ENCODE peak calls at places on chromosomes 13 and 19, in four cellular contexts. D is breast epithelium, C is IMR-90, W is testis. S is an unnamed sample. For H3K4me1, the result is how much of the 10 kb centered on the place peaks cover.

GRCh38 chr13:74074723-74075122 is 59.5 kb downstream of the KLF12 start:
- DNase-seq in D (no peak), C (peak), W (no peak), S (no peak)

GRCh38 chr19:34667349-34668076 is 9.4 kb downstream of the SCGB2B2 start:
- DNase-seq in D (no peak), C (peak), W (no peak), S (no peak)

GRCh38 chr13:28022848-28023518 is 34.5 kb upstream of the URAD start:
- DNase-seq in D (no peak), C (peak), W (peak), S (no peak)

GRCh38 chr19:19459099-19459498 is 53.6 kb downstream of the GATAD2A start:
- DNase-seq in D (no peak), C (peak), W (no peak), S (no peak)

GRCh38 chr13:108877300-108877699 is 247.9 kb downstream of the MYO16 start:
- DNase-seq in D (no peak), C (peak), W (no peak), S (no peak)

GRCh38 chr19:40208602-40209001 is 9.6 kb downstream of the TTC9B start:
- DNase-seq in D (no peak), C (no peak), W (no peak), S (no peak)

GRCh38 chr13:111153977-111154332 is 38.8 kb downstream of the ARHGEF7 start:
- DNase-seq in D (no peak), C (no peak), W (peak), S (no peak)

GRCh38 chr13:20826301-20826700 is 52.5 kb upstream of the EEF1AKMT1 start:
- DNase-seq in D (no peak), C (no peak), W (no peak), S (no peak)

GRCh38 chr19:3796358-3796757 is 10.2 kb upstream of the MATK start:
- DNase-seq in D (no peak), C (no peak), W (no peak), S (no peak)

GRCh38 chr19:3481241-3482090 is 1.1 kb upstream of the SMIM24 start:
- DNase-seq in D (no peak), C (no peak), W (no peak), S (no peak)

GRCh38 chr19:2213799-2214198 is 22.3 kb downstream of the PLEKHJ1 start:
- DNase-seq in D (no peak), C (no peak), W (no peak), S (no peak)

GRCh38 chr19:6076675-6077463 is 33.4 kb downstream of the RFX2 start:
- DNase-seq in D (no peak), C (peak), W (no peak), S (no peak)

GRCh38 chr13:59409651-59410200 is 754.0 kb downstream of the DIAPH3 start:
- DNase-seq in D (no peak), C (no peak), W (no peak), S (no peak)

GRCh38 chr13:48232420-48233096 is 448 bp upstream of the ITM2B start:
- DNase-seq in D (no peak), C (no peak), W (no peak), S (no peak)

GRCh38 chr13:28574617-28575142 is 79.8 kb upstream of the FLT1 start:
- DNase-seq in D (no peak), C (peak), W (no peak), S (no peak)

GRCh38 chr19:3494051-3494450 is 6.4 kb downstream of the DOHH start:
- DNase-seq in D (no peak), C (no peak), W (peak), S (no peak)

GRCh38 chr13:40024962-40025714 is 369.7 kb downstream of the COG6 start:
- DNase-seq in D (no peak), C (no peak), W (no peak), S (no peak)

GRCh38 chr13:31195616-31196015 is 4.2 kb upstream of the B3GLCT start:
- DNase-seq in D (no peak), C (no peak), W (no peak), S (no peak)

GRCh38 chr13:76148926-76149325 is 512.8 kb downstream of the LMO7 start:
- DNase-seq in D (no peak), C (peak), W (no peak), S (no peak)

GRCh38 chr13:99371956-99372355 is 64.8 kb upstream of the GPR183 start:
- DNase-seq in D (no peak), C (no peak), W (no peak), S (peak)

GRCh38 chr19:1042689-1043511 is 3.0 kb downstream of the ABCA7 start:
- DNase-seq in D (no peak), C (no peak), W (no peak), S (no peak)

GRCh38 chr19:4555657-4556561 is 3.6 kb downstream of the SEMA6B start:
- DNase-seq in D (no peak), C (no peak), W (peak), S (no peak)

GRCh38 chr13:46961719-46962118 is 64.9 kb upstream of the HTR2A start:
- DNase-seq in D (no peak), C (peak), W (no peak), S (no peak)

GRCh38 chr19:13844130-13844631 is 32.8 kb upstream of the NANOS3 start:
- DNase-seq in D (no peak), C (no peak), W (no peak), S (no peak)

GRCh38 chr13:76454991-76455390 is 431.2 kb downstream of the KCTD12 start:
- DNase-seq in D (no peak), C (peak), W (no peak), S (no peak)

GRCh38 chr19:5314907-5315298 is 25.7 kb downstream of the PTPRS start:
- DNase-seq in D (no peak), C (no peak), W (no peak), S (no peak)

GRCh38 chr13:108657520-108657919 is 28.1 kb downstream of the MYO16 start:
- DNase-seq in D (no peak), C (no peak), W (no peak), S (no peak)

GRCh38 chr13:93079294-93079693 is 147.3 kb upstream of the GPC6 start:
- DNase-seq in D (no peak), C (peak), W (no peak), S (no peak)

GRCh38 chr13:27137759-27138158 is 33.9 kb downstream of the USP12 start:
- DNase-seq in D (no peak), C (no peak), W (no peak), S (no peak)

GRCh38 chr19:33731886-33732285 is 64.8 kb upstream of the KCTD15 start:
- DNase-seq in D (no peak), C (no peak), W (no peak), S (no peak)

GRCh38 chr19:10961763-10962536 is 1.1 kb downstream of the SMARCA4 start:
- DNase-seq in D (no peak), C (peak), W (no peak), S (no peak)

GRCh38 chr13:22162889-22163288 is 492.0 kb downstream of the FGF9 start:
- DNase-seq in D (no peak), C (no peak), W (no peak), S (no peak)

GRCh38 chr19:2731181-2732117 is 8.4 kb downstream of the SLC39A3 start:
- DNase-seq in D (no peak), C (no peak), W (no peak), S (no peak)

GRCh38 chr13:22447132-22447886 is 733.5 kb upstream of the SGCG start:
- DNase-seq in D (no peak), C (no peak), W (no peak), S (no peak)

GRCh38 chr13:98144501-98145350 is 1.8 kb downstream of the FARP1 start:
- DNase-seq in D (no peak), C (peak), W (no peak), S (no peak)

GRCh38 chr19:2455481-2456300 is 1.1 kb downstream of the LMNB2 start:
- DNase-seq in D (no peak), C (no peak), W (peak), S (no peak)

GRCh38 chr19:16828990-16829821 is at the start of gene SIN3B:
- DNase-seq in D (peak), C (peak), W (peak), S (no peak)
- TF ChIP-seq POLR2A in D (no peak), C (peak), W (no peak), S (no peak)

GRCh38 chr13:51778407-51778806 is 25.6 kb downstream of the DHRS12 start:
- DNase-seq in D (no peak), C (no peak), W (no peak), S (no peak)
- H3K4me1 ChIP-seq in D (under half), C (under half), W (under half), S (under half)

GRCh38 chr19:44943801-44944249 is 1.8 kb downstream of the APOC4 start:
- DNase-seq in D (no peak), C (no peak), W (peak), S (no peak)
- TF ChIP-seq CTCF in D (no peak), C (no peak), W (no peak), S (no peak)

GRCh38 chr13:112928020-112928931 is 40.7 kb upstream of the MCF2L start:
- DNase-seq in D (no peak), C (no peak), W (no peak), S (no peak)

GRCh38 chr13:112926003-112926402 is 43.0 kb upstream of the MCF2L start:
- DNase-seq in D (no peak), C (no peak), W (no peak), S (no peak)

GRCh38 chr13:112926993-112927392 is 42.0 kb upstream of the MCF2L start:
- DNase-seq in D (no peak), C (no peak), W (no peak), S (no peak)

GRCh38 chr13:112924365-112924764 is 44.6 kb upstream of the MCF2L start:
- DNase-seq in D (no peak), C (no peak), W (no peak), S (no peak)

DNA sequence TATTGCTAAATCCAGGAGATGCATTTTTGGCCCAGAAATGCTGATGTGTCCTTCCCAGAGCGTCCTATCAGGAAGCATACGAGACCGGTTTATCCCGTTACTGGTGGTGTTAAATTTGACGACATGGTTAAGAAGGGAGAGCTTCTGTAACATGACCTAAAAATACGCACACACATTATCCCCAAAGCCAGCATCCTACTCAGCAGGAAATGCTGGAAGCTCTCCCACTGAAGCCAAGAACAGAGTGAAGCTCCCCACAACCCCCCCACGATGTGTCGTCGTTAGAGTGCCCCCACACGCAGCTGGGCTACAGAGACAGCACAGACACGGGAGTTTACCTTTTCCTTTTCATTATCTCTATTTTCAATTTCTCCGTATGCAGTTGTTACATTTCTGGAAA is 45.1 kb upstream of the MCF2L start:
- DNase-seq in D (no peak), C (no peak), W (no peak), S (no peak)
- TF ChIP-seq POLR2A in D (no peak), C (no peak), W (no peak), S (no peak)

S was measured in vagina.